ENCODE peak calls at places on chromosome 17, in seven cellular contexts. Z, E, M, G, I, H and K are unnamed samples.

GRCh38 chr17:81863833-81864768 is 3.8 kb upstream of the P4HB start:
- DNase-seq in H (no peak), G (no peak), Z (no peak), M (peak; percentile 71), I (no peak), E (no peak), K (peak; percentile 52)

GRCh38 chr17:143785-144281 is 6.5 kb downstream of the SCGB1C2 start:
- DNase-seq in H (peak; percentile 99), G (peak; percentile 63), E (peak; percentile 39), I (peak; percentile 75), Z (peak; percentile 62), M (peak; percentile 96), K (peak; percentile 79)

GRCh38 chr17:73340093-73340596 is 28.3 kb upstream of the CDC42EP4 start:
- DNase-seq in E (peak; percentile 95), G (peak; percentile 43), H (no peak), M (no peak), I (no peak), Z (peak; percentile 97), K (no peak)

GRCh38 chr17:48615212-48615962 is at the start of gene HOXB8:
- DNase-seq in E (no peak), Z (peak; percentile 95), I (no peak), G (no peak), M (no peak), H (no peak), K (no peak)

GRCh38 chr17:65433592-65433991 is 127.9 kb downstream of the AXIN2 start:
- DNase-seq in I (no peak), M (no peak), Z (no peak), G (no peak), E (no peak), H (no peak), K (no peak)

GRCh38 chr17:57260325-57261083 is 4.2 kb downstream of the MSI2 start:
- DNase-seq in M (no peak), H (peak; percentile 23), Z (no peak), G (no peak), I (no peak), E (no peak), K (no peak)

GRCh38 chr17:58760248-58760647 is 4.6 kb downstream of the PPM1E start:
- DNase-seq in I (no peak), G (no peak), M (no peak), Z (no peak), H (no peak), E (no peak), K (no peak)

GRCh38 chr17:32927724-32928526 is at the start of gene TMEM98:
- DNase-seq in M (peak; percentile 63), I (peak; percentile 42), H (peak; percentile 72), G (no peak), Z (peak; percentile 29), E (peak; percentile 12), K (peak; percentile 48)

GRCh38 chr17:69523252-69523861 is 108.9 kb downstream of the MAP2K6 start:
- DNase-seq in M (peak; percentile 58), Z (peak; percentile 67), I (peak; percentile 20), H (no peak), E (peak; percentile 64), G (peak; percentile 47), K (peak; percentile 79)

GRCh38 chr17:27616414-27616813 is 14.6 kb upstream of the LGALS9 start:
- DNase-seq in H (no peak), M (no peak), I (no peak), E (no peak), G (no peak), Z (no peak), K (no peak)

GRCh38 chr17:52237151-52237550 is 78.6 kb upstream of the CA10 start:
- DNase-seq in E (no peak), Z (no peak), I (no peak), M (no peak), H (no peak), G (no peak), K (no peak)

GRCh38 chr17:65236321-65236720 is 99.2 kb downstream of the RGS9 start:
- DNase-seq in Z (no peak), M (no peak), I (no peak), G (no peak), E (no peak), H (no peak), K (no peak)

GRCh38 chr17:60137731-60138130 is 12.0 kb upstream of the CA4 start:
- DNase-seq in I (no peak), Z (no peak), H (peak; percentile 11), M (no peak), G (no peak), E (no peak), K (no peak)

GRCh38 chr17:44830359-44831269 is 527 bp upstream of the GJC1 start:
- DNase-seq in H (peak; percentile 72), M (peak; percentile 73), I (no peak), E (no peak), Z (peak; percentile 51), G (peak; percentile 27), K (peak; percentile 79)

GRCh38 chr17:68704897-68705296 is 103.7 kb upstream of the FAM20A start:
- DNase-seq in G (no peak), E (peak; percentile 41), Z (peak; percentile 12), M (no peak), I (no peak), H (no peak), K (no peak)

DNA sequence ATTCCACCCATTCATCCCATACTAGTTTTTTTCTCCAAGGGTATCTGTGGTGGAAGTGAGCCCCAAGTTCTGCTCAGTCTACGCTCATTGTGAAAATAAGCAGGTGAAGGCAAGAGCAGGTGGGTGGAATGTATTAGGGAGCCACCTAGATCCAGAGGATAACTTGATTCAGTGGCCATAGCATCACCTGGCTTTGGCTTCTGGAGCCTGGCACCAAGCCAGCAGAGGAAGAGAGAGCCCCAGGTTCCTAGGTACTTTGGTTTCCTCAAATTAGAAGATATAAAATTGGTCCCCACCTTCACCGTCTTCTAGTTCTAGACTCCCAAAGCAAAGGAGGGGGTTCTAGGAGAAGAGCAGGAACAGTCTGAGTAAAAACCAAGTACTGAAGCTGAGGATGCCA is 4.1 kb downstream of the FXR2 start:
- DNase-seq in E (no peak), I (no peak), H (no peak), Z (no peak), M (no peak), G (no peak), K (no peak)
- H2AK5ac ChIP-seq in E (no peak overlapping the region), I (no peak overlapping the region), H (no peak overlapping the region), Z (no peak overlapping the region), M (no peak overlapping the region), G (no peak overlapping the region), K (no peak overlapping the region)

GRCh38 chr17:34387566-34387965 is 24.5 kb upstream of the CCL1 start:
- DNase-seq in E (no peak), Z (no peak), M (peak; percentile 22), I (no peak), G (no peak), H (no peak), K (no peak)

GRCh38 chr17:34393401-34393800 is 30.4 kb upstream of the CCL1 start:
- DNase-seq in E (no peak), H (no peak), Z (no peak), M (peak; percentile 14), G (no peak), I (no peak), K (no peak)

GRCh38 chr17:34389343-34389742 is 26.3 kb upstream of the CCL1 start:
- DNase-seq in H (no peak), G (no peak), E (no peak), I (no peak), Z (no peak), M (peak; percentile 17), K (no peak)

GRCh38 chr17:34390649-34391048 is 27.6 kb upstream of the CCL1 start:
- DNase-seq in E (no peak), M (peak; percentile 12), I (no peak), H (no peak), Z (no peak), G (no peak), K (no peak)

DNA sequence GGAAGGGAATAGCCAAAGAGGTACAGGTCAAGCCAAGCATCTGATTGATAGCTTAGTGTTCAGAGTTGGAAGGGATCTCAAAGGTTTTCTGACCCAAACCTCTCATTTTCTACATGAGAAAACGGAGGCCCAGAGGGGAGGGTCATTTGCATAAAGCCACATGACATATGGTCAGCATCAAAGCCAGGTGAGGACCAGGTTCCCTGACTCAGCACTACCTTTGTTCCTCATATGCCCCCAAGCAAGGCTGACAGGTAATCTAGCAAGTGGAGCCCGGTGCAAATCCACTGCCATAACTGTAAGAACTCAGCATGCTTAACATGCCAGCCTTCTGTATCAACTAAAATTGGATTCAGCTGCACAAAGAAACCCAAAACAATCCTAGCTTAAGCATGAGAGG is 28.2 kb upstream of the CCL1 start:
- DNase-seq in Z (no peak), M (peak; percentile 29), E (no peak), I (no peak), G (no peak), H (no peak), K (no peak)
- H3K4me1 ChIP-seq in Z (no peaks in the 10 kb centered on the region), M (no peaks in the 10 kb centered on the region), E (peaks cover 8% of the 10 kb centered on the region), I (no peaks in the 10 kb centered on the region), G (no peaks in the 10 kb centered on the region), H (no peaks in the 10 kb centered on the region), K (no peaks in the 10 kb centered on the region)

GRCh38 chr17:39327109-39327508 is 74.3 kb downstream of the FBXL20 start:
- DNase-seq in G (no peak), M (no peak), E (no peak), Z (no peak), H (no peak), I (no peak), K (no peak)
- H3K27ac ChIP-seq in G (no peak overlapping the region), M (no peak overlapping the region), E (no peak overlapping the region), Z (no peak overlapping the region), H (no peak overlapping the region), I (no peak overlapping the region), K (no peak overlapping the region)

DNA sequence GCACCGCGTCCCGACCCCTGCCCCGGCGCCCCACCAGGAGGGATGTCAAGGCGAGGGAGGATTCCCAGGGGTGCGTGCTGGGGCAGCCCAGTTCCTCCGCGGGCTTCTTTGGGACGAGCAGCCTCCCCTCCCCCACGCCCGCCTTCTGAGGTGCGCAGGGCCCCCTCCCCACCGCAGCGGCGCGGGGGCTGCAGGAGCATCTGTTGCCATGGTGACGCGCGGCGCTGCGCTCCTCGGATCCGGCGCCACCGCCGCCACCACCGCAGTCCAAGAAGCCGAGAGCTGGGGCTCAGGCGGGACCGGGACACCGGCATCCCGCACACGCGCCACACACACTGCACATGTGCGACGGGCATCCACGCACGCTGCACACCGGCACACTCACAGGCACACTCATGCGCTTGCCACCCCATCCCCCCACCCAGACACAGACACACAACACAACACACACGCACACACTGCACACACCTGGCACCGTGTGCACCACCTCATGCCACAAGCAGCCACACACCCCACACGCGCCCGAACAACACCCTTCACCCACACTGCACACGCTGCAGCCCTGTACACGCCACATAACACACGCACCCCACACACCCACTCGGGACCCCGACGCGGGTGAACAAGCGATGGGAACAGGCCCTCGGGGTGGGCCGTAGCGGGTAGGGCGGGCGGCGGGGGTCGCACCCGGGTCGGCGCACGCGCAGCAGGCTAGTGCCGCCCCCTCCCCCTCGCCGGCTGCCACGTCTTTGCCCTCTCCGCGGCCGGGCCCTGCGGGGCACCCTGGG is 17.0 kb downstream of the ENPP7 start:
- DNase-seq in G (no peak), M (peak; percentile 64), I (no peak), H (no peak), E (no peak), Z (no peak), K (peak; percentile 20)
- H2AK5ac ChIP-seq in G (no peak overlapping the region), M (no peak overlapping the region), I (peak overlapping the region; percentile 52), H (peak overlapping the region; percentile 90), E (no peak overlapping the region), Z (no peak overlapping the region), K (no peak overlapping the region)